ENCODE peak calls at places on chromosomes 5 and 9, in six cellular contexts. One of them, this sample, is unnamed.

GRCh38 chr9:113511856-113512761 is 48.6 kb downstream of the RGS3 start:
- DNase-seq in SK-N-SH: no peak
- DNase-seq in upper lobe of right lung: no peak
- DNase-seq in tibial nerve: no peak
- DNase-seq in kidney: no peak
- DNase-seq in kidney epithelial cell: no peak
- DNase-seq in this sample: no peak

GRCh38 chr5:144313147-144313726 is 142.6 kb downstream of the KCTD16 start:
- DNase-seq in SK-N-SH: peak
- DNase-seq in upper lobe of right lung: no peak
- DNase-seq in tibial nerve: no peak
- DNase-seq in kidney: no peak
- DNase-seq in kidney epithelial cell: no peak
- DNase-seq in this sample: no peak

GRCh38 chr9:109098960-109099308 is 20.8 kb downstream of the TMEM245 start:
- DNase-seq in SK-N-SH: no peak
- DNase-seq in upper lobe of right lung: no peak
- DNase-seq in tibial nerve: no peak
- DNase-seq in kidney: no peak
- DNase-seq in kidney epithelial cell: no peak
- DNase-seq in this sample: no peak

GRCh38 chr9:127931092-127931881 is 710 bp upstream of the PIP5KL1 start:
- DNase-seq in SK-N-SH: peak
- DNase-seq in upper lobe of right lung: no peak
- DNase-seq in tibial nerve: no peak
- DNase-seq in kidney: peak
- DNase-seq in kidney epithelial cell: no peak
- DNase-seq in this sample: no peak

GRCh38 chr5:149995385-149996085 is 4.9 kb downstream of the TIGD6 start:
- DNase-seq in SK-N-SH: peak
- DNase-seq in upper lobe of right lung: no peak
- DNase-seq in tibial nerve: no peak
- DNase-seq in kidney: no peak
- DNase-seq in kidney epithelial cell: no peak
- DNase-seq in this sample: no peak

GRCh38 chr5:61965074-61965473 is 340.9 kb upstream of the KIF2A start:
- DNase-seq in SK-N-SH: no peak
- DNase-seq in upper lobe of right lung: no peak
- DNase-seq in tibial nerve: peak
- DNase-seq in kidney: no peak
- DNase-seq in kidney epithelial cell: no peak
- DNase-seq in this sample: no peak

GRCh38 chr5:65059681-65060598 is 291.2 kb downstream of the CWC27 start:
- DNase-seq in SK-N-SH: no peak
- DNase-seq in upper lobe of right lung: no peak
- DNase-seq in tibial nerve: no peak
- DNase-seq in kidney: no peak
- DNase-seq in kidney epithelial cell: peak
- DNase-seq in this sample: no peak

GRCh38 chr5:36276864-36277263 is 24.8 kb downstream of the RANBP3L start:
- DNase-seq in SK-N-SH: no peak
- DNase-seq in upper lobe of right lung: no peak
- DNase-seq in tibial nerve: no peak
- DNase-seq in kidney: no peak
- DNase-seq in kidney epithelial cell: no peak
- DNase-seq in this sample: no peak

GRCh38 chr5:61327761-61328753 is 4.0 kb upstream of the ZSWIM6 start:
- DNase-seq in SK-N-SH: no peak
- DNase-seq in upper lobe of right lung: no peak
- DNase-seq in tibial nerve: no peak
- DNase-seq in kidney: no peak
- DNase-seq in kidney epithelial cell: no peak
- DNase-seq in this sample: no peak

GRCh38 chr9:37994639-37995347 is 74.2 kb downstream of the SHB start:
- DNase-seq in SK-N-SH: peak
- DNase-seq in upper lobe of right lung: peak
- DNase-seq in tibial nerve: peak
- DNase-seq in kidney: peak
- DNase-seq in kidney epithelial cell: no peak
- DNase-seq in this sample: no peak

GRCh38 chr9:95750725-95751644 is 124.5 kb upstream of the ERCC6L2 start:
- DNase-seq in SK-N-SH: no peak
- DNase-seq in upper lobe of right lung: no peak
- DNase-seq in tibial nerve: no peak
- DNase-seq in kidney: no peak
- DNase-seq in kidney epithelial cell: no peak
- DNase-seq in this sample: no peak

GRCh38 chr9:96691326-96691725 is 36.2 kb upstream of the PRXL2C start:
- DNase-seq in SK-N-SH: no peak
- DNase-seq in upper lobe of right lung: no peak
- DNase-seq in tibial nerve: no peak
- DNase-seq in kidney: no peak
- DNase-seq in kidney epithelial cell: no peak
- DNase-seq in this sample: no peak

GRCh38 chr5:144275329-144275728 is 104.7 kb downstream of the KCTD16 start:
- DNase-seq in SK-N-SH: no peak
- DNase-seq in upper lobe of right lung: no peak
- DNase-seq in tibial nerve: no peak
- DNase-seq in kidney: no peak
- DNase-seq in kidney epithelial cell: no peak
- DNase-seq in this sample: no peak

GRCh38 chr5:6448622-6449464 is at the start of gene UBE2QL1:
- DNase-seq in SK-N-SH: peak
- DNase-seq in upper lobe of right lung: no peak
- DNase-seq in tibial nerve: no peak
- DNase-seq in kidney: no peak
- DNase-seq in kidney epithelial cell: no peak
- DNase-seq in this sample: no peak

GRCh38 chr5:373710-374602 is 52.4 kb downstream of the AHRR start:
- DNase-seq in SK-N-SH: peak
- DNase-seq in upper lobe of right lung: peak
- DNase-seq in tibial nerve: no peak
- DNase-seq in kidney: peak
- DNase-seq in kidney epithelial cell: no peak
- DNase-seq in this sample: no peak

GRCh38 chr9:8115570-8115969 is 316.0 kb upstream of the DMAC1 start:
- DNase-seq in SK-N-SH: no peak
- DNase-seq in upper lobe of right lung: no peak
- DNase-seq in tibial nerve: no peak
- DNase-seq in kidney: no peak
- DNase-seq in kidney epithelial cell: no peak
- DNase-seq in this sample: no peak

GRCh38 chr5:13316191-13316590 is 628.3 kb downstream of the DNAH5 start:
- DNase-seq in SK-N-SH: no peak
- DNase-seq in upper lobe of right lung: no peak
- DNase-seq in tibial nerve: no peak
- DNase-seq in kidney: no peak
- DNase-seq in kidney epithelial cell: no peak
- DNase-seq in this sample: no peak

GRCh38 chr5:73288803-73289720 is 116.1 kb downstream of the TMEM174 start:
- DNase-seq in SK-N-SH: no peak
- DNase-seq in upper lobe of right lung: no peak
- DNase-seq in tibial nerve: no peak
- DNase-seq in kidney: no peak
- DNase-seq in kidney epithelial cell: no peak
- DNase-seq in this sample: no peak

GRCh38 chr9:132023409-132024180 is 56.1 kb downstream of the MED27 start:
- DNase-seq in SK-N-SH: peak
- DNase-seq in upper lobe of right lung: no peak
- DNase-seq in tibial nerve: no peak
- DNase-seq in kidney: no peak
- DNase-seq in kidney epithelial cell: no peak
- DNase-seq in this sample: no peak

DNA sequence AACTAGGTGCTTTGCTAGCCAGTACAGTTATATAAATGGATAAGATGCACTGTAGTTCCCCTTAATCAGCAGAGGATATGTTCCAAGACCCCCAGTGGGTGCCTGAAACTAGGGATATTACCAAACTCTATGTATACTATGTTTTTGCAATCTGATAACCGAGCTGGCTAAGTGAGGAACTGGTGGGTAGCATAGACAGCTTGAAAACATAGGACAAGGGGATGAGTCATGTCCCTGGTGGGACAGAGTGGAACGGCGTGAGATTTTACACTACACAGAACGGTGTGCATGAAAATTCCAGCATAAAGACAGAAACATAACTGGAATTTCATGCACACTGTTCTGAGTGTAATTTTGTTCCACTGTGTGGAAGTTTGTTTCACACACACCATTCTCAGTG is 86.9 kb downstream of the BASP1 start:
- DNase-seq in SK-N-SH: no peak
- DNase-seq in upper lobe of right lung: no peak
- DNase-seq in tibial nerve: no peak
- DNase-seq in kidney: no peak
- DNase-seq in kidney epithelial cell: no peak
- DNase-seq in this sample: no peak
- TF ChIP-seq CTCF in SK-N-SH: no peak
- TF ChIP-seq CTCF in upper lobe of right lung: no peak
- TF ChIP-seq CTCF in tibial nerve: no peak
- TF ChIP-seq CTCF in kidney: no peak
- TF ChIP-seq CTCF in kidney epithelial cell: no peak
- TF ChIP-seq CTCF in this sample: no peak

DNA sequence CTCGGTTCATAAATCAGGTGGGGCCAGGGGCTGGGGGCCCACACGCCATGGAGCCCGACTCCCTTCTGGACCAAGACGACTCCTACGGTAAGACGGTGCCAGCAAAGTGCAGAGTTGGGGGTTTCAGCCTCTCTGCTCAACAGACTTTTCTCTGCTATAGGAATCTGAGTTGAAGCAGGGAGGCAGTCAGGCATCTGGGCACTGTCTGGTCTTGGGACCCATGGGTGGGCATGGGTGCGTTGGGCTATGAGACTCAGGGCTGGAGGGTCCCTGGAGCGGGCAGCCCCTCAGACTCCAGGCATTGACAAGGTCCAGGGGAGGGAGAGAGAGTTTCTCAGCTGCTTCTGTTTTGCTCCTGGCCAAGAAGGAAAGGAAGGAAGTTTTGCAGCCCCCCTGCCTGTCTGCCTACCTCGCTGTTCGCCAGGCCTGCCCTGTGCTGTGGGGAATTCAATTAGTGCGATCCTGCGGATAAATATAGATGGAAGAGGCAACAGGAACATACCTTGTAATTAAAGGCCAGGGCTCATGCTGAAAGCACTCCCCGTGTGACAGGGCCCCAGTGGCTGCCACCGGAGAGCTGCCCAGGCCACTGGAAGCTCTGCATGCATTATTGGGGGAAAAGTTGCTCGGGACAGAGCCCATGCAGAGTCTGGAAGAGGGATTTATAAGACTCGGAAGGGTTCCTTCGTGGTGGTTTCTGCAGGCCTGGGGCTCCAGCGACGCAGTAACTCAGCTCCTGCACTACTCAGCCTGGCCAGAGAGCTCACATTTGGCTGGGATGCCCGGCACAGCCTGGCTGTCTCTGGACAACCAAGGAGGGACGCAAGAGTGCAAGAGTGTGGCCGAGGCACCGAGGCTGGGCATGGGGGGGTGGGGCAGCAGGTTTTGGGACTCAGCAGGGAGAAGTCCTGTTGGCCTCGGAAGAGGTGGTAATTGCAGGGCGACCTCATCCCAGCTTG is 67.8 kb upstream of the GGTA1 start:
- DNase-seq in SK-N-SH: peak
- DNase-seq in upper lobe of right lung: no peak
- DNase-seq in tibial nerve: no peak
- DNase-seq in kidney: no peak
- DNase-seq in kidney epithelial cell: no peak
- DNase-seq in this sample: no peak
- TF ChIP-seq CTCF in SK-N-SH: no peak
- TF ChIP-seq CTCF in upper lobe of right lung: no peak
- TF ChIP-seq CTCF in tibial nerve: no peak
- TF ChIP-seq CTCF in kidney: no peak
- TF ChIP-seq CTCF in kidney epithelial cell: no peak
- TF ChIP-seq CTCF in this sample: no peak

DNA sequence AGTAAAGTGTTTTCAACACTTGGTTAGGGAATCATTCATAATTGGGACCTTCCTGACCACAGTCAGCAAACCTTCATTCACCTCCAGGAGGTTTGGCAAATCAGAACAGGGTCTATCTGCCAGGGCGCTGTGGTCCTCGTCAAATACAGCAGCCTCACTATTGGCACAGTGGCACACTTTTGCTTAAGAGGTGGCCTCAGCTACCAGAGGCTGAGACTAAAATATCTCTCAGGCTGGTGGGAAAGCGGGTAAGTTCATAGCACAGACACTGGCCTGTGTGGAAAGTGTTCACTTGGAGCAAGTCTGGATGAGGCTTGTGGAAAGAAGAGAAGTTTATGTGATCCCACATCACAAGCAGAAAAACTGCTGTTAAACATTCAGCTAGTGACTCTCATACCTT is 268.5 kb upstream of the DAPK1 start:
- DNase-seq in SK-N-SH: no peak
- DNase-seq in upper lobe of right lung: no peak
- DNase-seq in tibial nerve: no peak
- DNase-seq in kidney: no peak
- DNase-seq in kidney epithelial cell: no peak
- DNase-seq in this sample: no peak
- TF ChIP-seq CTCF in SK-N-SH: no peak
- TF ChIP-seq CTCF in upper lobe of right lung: no peak
- TF ChIP-seq CTCF in tibial nerve: no peak
- TF ChIP-seq CTCF in kidney: no peak
- TF ChIP-seq CTCF in kidney epithelial cell: no peak
- TF ChIP-seq CTCF in this sample: no peak

GRCh38 chr9:130417602-130418001 is 27.2 kb upstream of the ASS1 start:
- DNase-seq in SK-N-SH: no peak
- DNase-seq in upper lobe of right lung: no peak
- DNase-seq in tibial nerve: no peak
- DNase-seq in kidney: no peak
- DNase-seq in kidney epithelial cell: no peak
- DNase-seq in this sample: no peak
- TF ChIP-seq CTCF in SK-N-SH: no peak
- TF ChIP-seq CTCF in upper lobe of right lung: no peak
- TF ChIP-seq CTCF in tibial nerve: no peak
- TF ChIP-seq CTCF in kidney: no peak
- TF ChIP-seq CTCF in kidney epithelial cell: peak
- TF ChIP-seq CTCF in this sample: no peak

GRCh38 chr9:92236915-92237314 is 56.6 kb downstream of the IARS1 start:
- DNase-seq in SK-N-SH: no peak
- DNase-seq in upper lobe of right lung: no peak
- DNase-seq in tibial nerve: no peak
- DNase-seq in kidney: no peak
- DNase-seq in kidney epithelial cell: no peak
- DNase-seq in this sample: no peak

GRCh38 chr9:92245005-92245797 is 48.3 kb downstream of the IARS1 start:
- DNase-seq in SK-N-SH: no peak
- DNase-seq in upper lobe of right lung: no peak
- DNase-seq in tibial nerve: no peak
- DNase-seq in kidney: no peak
- DNase-seq in kidney epithelial cell: peak
- DNase-seq in this sample: no peak

GRCh38 chr9:92247296-92247695 is 46.2 kb downstream of the IARS1 start:
- DNase-seq in SK-N-SH: no peak
- DNase-seq in upper lobe of right lung: no peak
- DNase-seq in tibial nerve: no peak
- DNase-seq in kidney: no peak
- DNase-seq in kidney epithelial cell: no peak
- DNase-seq in this sample: no peak

GRCh38 chr9:92242779-92243136 is 50.7 kb downstream of the IARS1 start:
- DNase-seq in SK-N-SH: no peak
- DNase-seq in upper lobe of right lung: no peak
- DNase-seq in tibial nerve: no peak
- DNase-seq in kidney: no peak
- DNase-seq in kidney epithelial cell: no peak
- DNase-seq in this sample: no peak

GRCh38 chr9:92242115-92242778 is 51.2 kb downstream of the IARS1 start:
- DNase-seq in SK-N-SH: peak
- DNase-seq in upper lobe of right lung: no peak
- DNase-seq in tibial nerve: peak
- DNase-seq in kidney: no peak
- DNase-seq in kidney epithelial cell: peak
- DNase-seq in this sample: no peak
- TF ChIP-seq CTCF in SK-N-SH: peak
- TF ChIP-seq CTCF in upper lobe of right lung: peak
- TF ChIP-seq CTCF in tibial nerve: peak
- TF ChIP-seq CTCF in kidney: peak
- TF ChIP-seq CTCF in kidney epithelial cell: peak
- TF ChIP-seq CTCF in this sample: no peak